ENCODE peak calls at places on chromosome 5, in five cellular contexts. One of them, this sample, is unnamed.

GRCh38 chr5:54884195-54884536 is 101.2 kb downstream of the ESM1 start:
- DNase-seq in SK-N-SH: no peak
- DNase-seq in GM23248: no peak
- DNase-seq in neural progenitor cell: no peak
- DNase-seq in OCI-LY7: no peak
- DNase-seq in this sample: no peak

GRCh38 chr5:150141544-150142188 is 14.0 kb downstream of the PDGFRB start:
- DNase-seq in SK-N-SH: no peak
- DNase-seq in OCI-LY7: no peak
- DNase-seq in neural progenitor cell: peak; percentile 83
- DNase-seq in GM23248: peak; percentile 70
- DNase-seq in this sample: no peak

GRCh38 chr5:135488727-135489465 is 36.7 kb upstream of the TIFAB start:
- DNase-seq in GM23248: peak; percentile 83
- DNase-seq in neural progenitor cell: peak; percentile 97
- DNase-seq in OCI-LY7: no peak
- DNase-seq in SK-N-SH: peak; percentile 61
- DNase-seq in this sample: peak; percentile 37

GRCh38 chr5:180343110-180343845 is 9.9 kb downstream of the GFPT2 start:
- DNase-seq in OCI-LY7: no peak
- DNase-seq in neural progenitor cell: peak; percentile 33
- DNase-seq in SK-N-SH: no peak
- DNase-seq in GM23248: peak; percentile 90
- DNase-seq in this sample: no peak

GRCh38 chr5:83029-83428 is 8.9 kb upstream of the PLEKHG4B start:
- DNase-seq in GM23248: no peak
- DNase-seq in neural progenitor cell: no peak
- DNase-seq in SK-N-SH: no peak
- DNase-seq in OCI-LY7: no peak
- DNase-seq in this sample: no peak

GRCh38 chr5:111680737-111681413 is 76.1 kb downstream of the NREP start:
- DNase-seq in neural progenitor cell: no peak
- DNase-seq in SK-N-SH: peak; percentile 63
- DNase-seq in OCI-LY7: no peak
- DNase-seq in GM23248: peak; percentile 93
- DNase-seq in this sample: peak; percentile 40

GRCh38 chr5:141904551-141904950 is 19.1 kb upstream of the DELE1 start:
- DNase-seq in GM23248: no peak
- DNase-seq in OCI-LY7: no peak
- DNase-seq in neural progenitor cell: no peak
- DNase-seq in SK-N-SH: no peak
- DNase-seq in this sample: no peak

GRCh38 chr5:93117753-93118531 is 463.1 kb downstream of the NR2F1-AS1 start:
- DNase-seq in SK-N-SH: no peak
- DNase-seq in OCI-LY7: no peak
- DNase-seq in GM23248: peak; percentile 39
- DNase-seq in neural progenitor cell: no peak
- DNase-seq in this sample: no peak

GRCh38 chr5:174735498-174736350 is 11.3 kb downstream of the MSX2 start:
- DNase-seq in OCI-LY7: no peak
- DNase-seq in neural progenitor cell: peak; percentile 88
- DNase-seq in SK-N-SH: peak; percentile 89
- DNase-seq in GM23248: peak; percentile 57
- DNase-seq in this sample: peak; percentile 45

DNA sequence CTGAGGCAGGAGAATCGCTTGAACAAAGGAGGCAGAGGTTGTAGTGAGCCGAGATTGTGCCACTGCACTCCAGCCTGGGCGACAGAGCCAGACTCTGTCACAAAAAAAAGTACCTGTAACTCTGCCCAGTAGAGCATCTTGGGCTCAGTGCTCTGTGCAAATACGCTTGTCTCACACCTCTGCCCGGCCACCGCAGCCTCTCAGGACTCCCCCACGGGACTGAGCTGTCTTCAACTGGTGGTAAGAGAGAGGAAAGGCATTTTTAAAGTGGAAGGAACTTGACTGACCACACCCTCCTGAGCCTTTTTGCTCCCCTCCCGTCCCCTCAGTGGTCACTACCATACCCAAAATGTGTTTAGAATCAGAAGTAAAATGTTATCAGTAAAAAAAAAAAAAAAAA is 174.3 kb upstream of the PIK3R1 start:
- DNase-seq in neural progenitor cell: no peak
- DNase-seq in OCI-LY7: peak; percentile 2
- DNase-seq in GM23248: no peak
- DNase-seq in SK-N-SH: no peak
- DNase-seq in this sample: no peak
- TF ChIP-seq EZH2phosphoT487 in neural progenitor cell: no peak
- TF ChIP-seq EZH2phosphoT487 in OCI-LY7: no peak
- TF ChIP-seq EZH2phosphoT487 in GM23248: no peak
- TF ChIP-seq EZH2phosphoT487 in SK-N-SH: no peak
- TF ChIP-seq EZH2phosphoT487 in this sample: no peak

DNA sequence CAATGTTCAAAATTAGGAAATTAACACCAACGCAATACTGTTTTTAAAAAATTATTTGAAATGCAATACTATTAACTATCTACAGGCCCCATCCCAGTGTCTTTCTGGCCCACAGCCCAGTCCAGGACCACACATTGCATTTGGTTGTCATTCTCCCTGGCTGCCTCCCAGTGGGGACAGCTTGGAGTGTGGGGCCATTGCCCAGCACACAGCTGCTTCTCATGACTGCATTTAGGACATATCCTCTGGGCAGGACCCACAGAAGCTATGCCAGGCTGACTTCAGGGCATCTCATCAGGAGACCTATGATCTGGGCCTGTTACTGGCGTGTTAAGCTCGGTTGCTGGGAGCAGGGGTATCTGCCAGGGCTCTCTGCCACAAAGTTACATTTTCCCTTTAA is 32.0 kb upstream of the CLPTM1L start:
- DNase-seq in GM23248: no peak
- DNase-seq in SK-N-SH: no peak
- DNase-seq in OCI-LY7: no peak
- DNase-seq in neural progenitor cell: no peak
- DNase-seq in this sample: no peak
- TF ChIP-seq EZH2phosphoT487 in GM23248: no peak
- TF ChIP-seq EZH2phosphoT487 in SK-N-SH: no peak
- TF ChIP-seq EZH2phosphoT487 in OCI-LY7: no peak
- TF ChIP-seq EZH2phosphoT487 in neural progenitor cell: no peak
- TF ChIP-seq EZH2phosphoT487 in this sample: no peak

GRCh38 chr5:132090107-132090506 is 16.5 kb downstream of the CSF2 start:
- DNase-seq in SK-N-SH: no peak
- DNase-seq in OCI-LY7: no peak
- DNase-seq in GM23248: peak; percentile 83
- DNase-seq in neural progenitor cell: no peak
- DNase-seq in this sample: peak; percentile 44
- TF ChIP-seq EZH2phosphoT487 in SK-N-SH: no peak
- TF ChIP-seq EZH2phosphoT487 in OCI-LY7: no peak
- TF ChIP-seq EZH2phosphoT487 in GM23248: no peak
- TF ChIP-seq EZH2phosphoT487 in neural progenitor cell: no peak
- TF ChIP-seq EZH2phosphoT487 in this sample: no peak

GRCh38 chr5:59025734-59026133 is 442.9 kb downstream of the RAB3C start:
- DNase-seq in GM23248: peak; percentile 12
- DNase-seq in neural progenitor cell: no peak
- DNase-seq in SK-N-SH: no peak
- DNase-seq in OCI-LY7: no peak
- DNase-seq in this sample: no peak
- TF ChIP-seq EZH2phosphoT487 in GM23248: no peak
- TF ChIP-seq EZH2phosphoT487 in neural progenitor cell: no peak
- TF ChIP-seq EZH2phosphoT487 in SK-N-SH: no peak
- TF ChIP-seq EZH2phosphoT487 in OCI-LY7: no peak
- TF ChIP-seq EZH2phosphoT487 in this sample: no peak

GRCh38 chr5:178589180-178590140 is 733 bp downstream of the COL23A1 start:
- DNase-seq in GM23248: peak; percentile 61
- DNase-seq in OCI-LY7: no peak
- DNase-seq in SK-N-SH: peak; percentile 91
- DNase-seq in neural progenitor cell: peak; percentile 82
- DNase-seq in this sample: no peak
- TF ChIP-seq EZH2phosphoT487 in GM23248: no peak
- TF ChIP-seq EZH2phosphoT487 in OCI-LY7: no peak
- TF ChIP-seq EZH2phosphoT487 in SK-N-SH: no peak
- TF ChIP-seq EZH2phosphoT487 in neural progenitor cell: peak; percentile 80
- TF ChIP-seq EZH2phosphoT487 in this sample: no peak

GRCh38 chr5:138760448-138761110 is 7.4 kb downstream of the CTNNA1 start:
- DNase-seq in OCI-LY7: no peak
- DNase-seq in GM23248: peak; percentile 47
- DNase-seq in SK-N-SH: no peak
- DNase-seq in neural progenitor cell: no peak
- DNase-seq in this sample: no peak
- TF ChIP-seq EZH2phosphoT487 in OCI-LY7: no peak
- TF ChIP-seq EZH2phosphoT487 in GM23248: no peak
- TF ChIP-seq EZH2phosphoT487 in SK-N-SH: no peak
- TF ChIP-seq EZH2phosphoT487 in neural progenitor cell: no peak
- TF ChIP-seq EZH2phosphoT487 in this sample: no peak

GRCh38 chr5:100889165-100889564 is 13.9 kb downstream of the ST8SIA4 start:
- DNase-seq in SK-N-SH: no peak
- DNase-seq in OCI-LY7: peak; percentile 89
- DNase-seq in neural progenitor cell: no peak
- DNase-seq in GM23248: no peak
- DNase-seq in this sample: no peak
- TF ChIP-seq EZH2phosphoT487 in SK-N-SH: no peak
- TF ChIP-seq EZH2phosphoT487 in OCI-LY7: no peak
- TF ChIP-seq EZH2phosphoT487 in neural progenitor cell: no peak
- TF ChIP-seq EZH2phosphoT487 in GM23248: no peak
- TF ChIP-seq EZH2phosphoT487 in this sample: no peak

DNA sequence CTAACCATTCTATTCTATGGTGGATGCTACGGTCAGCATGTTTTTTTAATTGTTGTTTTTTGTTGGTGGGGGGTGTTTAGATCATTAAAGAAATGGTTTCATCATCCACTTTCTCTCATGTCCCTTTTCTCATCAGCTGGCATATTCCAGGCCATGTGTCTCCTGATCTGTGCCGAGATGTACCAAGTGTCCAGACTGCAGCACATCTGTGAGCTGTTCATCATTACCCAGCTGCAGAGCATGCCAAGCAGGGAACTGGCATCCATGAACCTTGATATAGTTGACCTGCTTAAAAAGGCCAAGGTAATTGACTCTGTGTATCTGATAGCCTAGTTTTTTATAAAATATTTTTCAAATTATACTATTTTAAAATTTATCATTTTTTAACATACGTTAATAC is 38.9 kb downstream of the GLRX start:
- DNase-seq in neural progenitor cell: no peak
- DNase-seq in GM23248: no peak
- DNase-seq in OCI-LY7: no peak
- DNase-seq in SK-N-SH: peak; percentile 33
- DNase-seq in this sample: no peak
- TF ChIP-seq EZH2phosphoT487 in neural progenitor cell: no peak
- TF ChIP-seq EZH2phosphoT487 in GM23248: no peak
- TF ChIP-seq EZH2phosphoT487 in OCI-LY7: no peak
- TF ChIP-seq EZH2phosphoT487 in SK-N-SH: no peak
- TF ChIP-seq EZH2phosphoT487 in this sample: no peak

GRCh38 chr5:154196955-154197652 is 6.6 kb downstream of the GALNT10 start:
- DNase-seq in OCI-LY7: peak; percentile 14
- DNase-seq in SK-N-SH: peak; percentile 59
- DNase-seq in neural progenitor cell: peak; percentile 43
- DNase-seq in GM23248: no peak
- DNase-seq in this sample: no peak

GRCh38 chr5:154198611-154199230 is 8.2 kb downstream of the GALNT10 start:
- DNase-seq in GM23248: peak; percentile 86
- DNase-seq in neural progenitor cell: no peak
- DNase-seq in OCI-LY7: no peak
- DNase-seq in SK-N-SH: no peak
- DNase-seq in this sample: no peak

GRCh38 chr5:154199263-154199662 is 8.7 kb downstream of the GALNT10 start:
- DNase-seq in SK-N-SH: no peak
- DNase-seq in OCI-LY7: no peak
- DNase-seq in GM23248: no peak
- DNase-seq in neural progenitor cell: no peak
- DNase-seq in this sample: no peak

GRCh38 chr5:154199671-154200220 is 9.2 kb downstream of the GALNT10 start:
- DNase-seq in GM23248: no peak
- DNase-seq in neural progenitor cell: no peak
- DNase-seq in OCI-LY7: no peak
- DNase-seq in SK-N-SH: no peak
- DNase-seq in this sample: no peak

GRCh38 chr5:154197801-154198461 is 7.4 kb downstream of the GALNT10 start:
- DNase-seq in OCI-LY7: no peak
- DNase-seq in SK-N-SH: no peak
- DNase-seq in neural progenitor cell: no peak
- DNase-seq in GM23248: peak; percentile 57
- DNase-seq in this sample: no peak
- TF ChIP-seq EZH2phosphoT487 in OCI-LY7: no peak
- TF ChIP-seq EZH2phosphoT487 in SK-N-SH: no peak
- TF ChIP-seq EZH2phosphoT487 in neural progenitor cell: no peak
- TF ChIP-seq EZH2phosphoT487 in GM23248: no peak
- TF ChIP-seq EZH2phosphoT487 in this sample: no peak

GRCh38 chr5:171415115-171415730 is 4.2 kb upstream of the FGF18 start:
- DNase-seq in neural progenitor cell: no peak
- DNase-seq in GM23248: peak; percentile 60
- DNase-seq in OCI-LY7: no peak
- DNase-seq in SK-N-SH: no peak
- DNase-seq in this sample: no peak

GRCh38 chr5:171412186-171412585 is 7.3 kb upstream of the FGF18 start:
- DNase-seq in OCI-LY7: no peak
- DNase-seq in neural progenitor cell: no peak
- DNase-seq in SK-N-SH: no peak
- DNase-seq in GM23248: no peak
- DNase-seq in this sample: no peak

GRCh38 chr5:171416160-171417049 is 3.0 kb upstream of the FGF18 start:
- DNase-seq in neural progenitor cell: no peak
- DNase-seq in OCI-LY7: no peak
- DNase-seq in GM23248: no peak
- DNase-seq in SK-N-SH: no peak
- DNase-seq in this sample: no peak

GRCh38 chr5:171409164-171410136 is 10.0 kb upstream of the FGF18 start:
- DNase-seq in SK-N-SH: no peak
- DNase-seq in OCI-LY7: no peak
- DNase-seq in neural progenitor cell: no peak
- DNase-seq in GM23248: no peak
- DNase-seq in this sample: no peak

GRCh38 chr5:171413153-171413910 is 6.1 kb upstream of the FGF18 start:
- DNase-seq in GM23248: no peak
- DNase-seq in OCI-LY7: no peak
- DNase-seq in SK-N-SH: no peak
- DNase-seq in neural progenitor cell: no peak
- DNase-seq in this sample: no peak
- TF ChIP-seq EZH2phosphoT487 in GM23248: no peak
- TF ChIP-seq EZH2phosphoT487 in OCI-LY7: no peak
- TF ChIP-seq EZH2phosphoT487 in SK-N-SH: no peak
- TF ChIP-seq EZH2phosphoT487 in neural progenitor cell: no peak
- TF ChIP-seq EZH2phosphoT487 in this sample: no peak

This sample was measured in HCT116.